ENCODE peak calls at places on chromosomes 7 and 10, in seven cellular contexts. L, O, Q, Y, N, U and X are unnamed samples.

GRCh38 chr10:6507311-6507710 is 72.8 kb downstream of the PRKCQ start:
- DNase-seq in L (no peak), O (peak), Q (no peak), Y (no peak), N (no peak), U (no peak), X (no peak)

GRCh38 chr7:15305002-15305600 is 256.7 kb downstream of the AGMO start:
- DNase-seq in L (peak), O (no peak), Q (peak), Y (peak), N (no peak), U (peak), X (no peak)

GRCh38 chr10:76357726-76358125 is 926.3 kb downstream of the LRMDA start:
- DNase-seq in L (no peak), O (no peak), Q (no peak), Y (no peak), N (no peak), U (no peak), X (no peak)

GRCh38 chr10:44465430-44466115 is 80.7 kb upstream of the CXCL12 start:
- DNase-seq in L (no peak), O (no peak), Q (no peak), Y (no peak), N (no peak), U (no peak), X (no peak)

GRCh38 chr10:69119896-69120295 is 4.1 kb upstream of the VPS26A start:
- DNase-seq in L (no peak), O (no peak), Q (no peak), Y (no peak), N (no peak), U (no peak), X (no peak)

GRCh38 chr7:156160811-156161210 is 348.5 kb upstream of the SHH start:
- DNase-seq in L (peak), O (no peak), Q (no peak), Y (peak), N (no peak), U (no peak), X (no peak)

GRCh38 chr10:119250641-119251314 is 43.4 kb downstream of the GRK5 start:
- DNase-seq in L (no peak), O (no peak), Q (peak), Y (peak), N (no peak), U (peak), X (no peak)

GRCh38 chr7:106071356-106071998 is 40.6 kb downstream of the SYPL1 start:
- DNase-seq in L (peak), O (peak), Q (no peak), Y (peak), N (peak), U (no peak), X (no peak)

GRCh38 chr7:55545496-55545895 is 26.8 kb downstream of the VOPP1 start:
- DNase-seq in L (no peak), O (no peak), Q (peak), Y (peak), N (no peak), U (peak), X (no peak)

GRCh38 chr7:152672626-152673025 is 3.3 kb downstream of the XRCC2 start:
- DNase-seq in L (no peak), O (no peak), Q (no peak), Y (no peak), N (no peak), U (no peak), X (no peak)

GRCh38 chr7:158550886-158551452 is 36.7 kb downstream of the PTPRN2 start:
- DNase-seq in L (no peak), O (no peak), Q (no peak), Y (no peak), N (no peak), U (no peak), X (no peak)

GRCh38 chr10:132004052-132004451 is 22.3 kb upstream of the BNIP3 start:
- DNase-seq in L (no peak), O (no peak), Q (no peak), Y (no peak), N (no peak), U (no peak), X (no peak)

GRCh38 chr10:131998845-131999681 is 17.3 kb upstream of the BNIP3 start:
- DNase-seq in L (no peak), O (no peak), Q (no peak), Y (no peak), N (no peak), U (no peak), X (no peak)

GRCh38 chr10:132002004-132002403 is 20.3 kb upstream of the BNIP3 start:
- DNase-seq in L (no peak), O (no peak), Q (no peak), Y (no peak), N (no peak), U (no peak), X (no peak)

GRCh38 chr10:132003286-132003924 is 21.7 kb upstream of the BNIP3 start:
- DNase-seq in L (no peak), O (no peak), Q (no peak), Y (no peak), N (no peak), U (no peak), X (no peak)

DNA sequence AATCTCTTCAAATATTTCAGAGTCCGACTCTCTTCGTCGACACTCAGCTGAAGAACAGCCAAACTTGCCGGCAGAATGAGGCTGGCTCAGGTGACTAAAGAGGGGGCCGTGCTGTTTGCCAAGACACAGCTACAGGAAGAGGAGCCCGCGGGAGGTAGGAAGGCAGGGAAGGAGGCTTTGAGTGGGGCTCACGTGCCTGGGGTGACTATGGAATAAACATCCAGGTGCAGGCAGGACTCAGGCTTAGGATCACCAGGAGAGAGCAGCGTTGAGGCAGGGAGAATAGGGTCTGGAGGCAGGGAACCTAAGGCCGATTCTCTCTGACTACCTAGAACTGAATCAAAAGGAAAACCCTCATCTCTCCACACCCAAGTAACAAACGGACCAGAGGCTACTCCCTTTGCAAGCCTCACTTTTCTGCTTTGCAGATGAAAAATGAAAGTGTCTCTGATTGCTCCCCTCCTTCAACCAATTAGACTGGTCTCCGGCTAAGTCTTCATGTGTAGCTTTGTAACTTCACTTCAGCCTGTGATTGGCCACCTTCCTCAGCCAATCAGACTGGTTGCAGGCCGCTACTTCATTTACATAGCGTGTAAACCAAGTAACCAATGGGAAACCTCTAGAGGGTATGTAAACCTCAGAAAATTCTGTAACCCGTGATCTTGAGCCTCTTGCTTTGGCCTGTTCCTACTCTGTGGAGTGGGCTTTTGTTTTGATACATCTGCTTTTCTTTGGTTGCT is 19.7 kb upstream of the BNIP3 start:
- DNase-seq in L (no peak), O (no peak), Q (peak), Y (peak), N (no peak), U (peak), X (no peak)
- TF ChIP-seq CTCF in L (no peak), O (no peak), Q (peak), Y (peak), N (no peak), U (no peak), X (no peak)

DNA sequence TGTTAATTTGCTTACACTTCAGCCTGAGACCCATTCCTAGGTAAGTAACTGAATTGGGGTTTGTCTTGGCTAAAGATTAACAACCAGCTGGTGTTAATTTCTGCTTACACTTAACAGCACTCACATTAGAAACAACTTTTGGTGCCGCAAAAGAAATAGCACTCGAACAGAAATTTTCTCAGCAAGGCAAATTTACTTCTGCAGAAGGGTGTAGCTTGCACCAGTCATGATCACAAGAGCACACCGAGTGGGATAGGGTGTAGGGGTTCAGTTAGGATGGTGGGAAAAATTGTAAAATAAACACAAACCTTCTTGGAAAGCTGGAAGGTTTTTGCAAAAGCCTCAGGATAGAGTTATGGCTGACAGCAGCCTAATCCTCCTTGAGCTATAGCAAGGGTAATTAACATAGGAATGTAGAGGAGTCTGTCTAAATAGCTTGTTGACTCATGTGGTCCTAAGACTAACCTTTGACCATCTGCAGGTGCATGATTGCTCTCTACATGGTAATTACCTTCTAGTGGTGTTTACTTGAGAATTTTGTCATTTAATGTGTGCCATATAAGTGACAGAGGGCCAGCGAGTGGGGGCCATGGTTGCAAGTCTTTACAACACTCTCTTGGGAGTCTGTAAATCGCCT is 67.8 kb upstream of the CDK13 start:
- DNase-seq in L (no peak), O (no peak), Q (no peak), Y (no peak), N (no peak), U (no peak), X (no peak)
- H3K4me3 ChIP-seq in L (no peak), O (no peak), Q (no peak), Y (no peak), N (no peak), U (no peak), X (no peak)

GRCh38 chr7:73738612-73739386 is at the start of gene ABHD11:
- DNase-seq in L (peak), O (peak), Q (peak), Y (peak), N (peak), U (peak), X (peak)
- TF ChIP-seq CTCF in L (no peak), O (no peak), Q (no peak), Y (no peak), N (no peak), U (no peak), X (no peak)

GRCh38 chr10:16187161-16187560 is 249.6 kb upstream of the PTER start:
- DNase-seq in L (no peak), O (no peak), Q (no peak), Y (no peak), N (no peak), U (no peak), X (no peak)

GRCh38 chr10:16186564-16186963 is 250.2 kb upstream of the PTER start:
- DNase-seq in L (no peak), O (no peak), Q (no peak), Y (no peak), N (no peak), U (no peak), X (no peak)

GRCh38 chr10:16184911-16185310 is 251.9 kb upstream of the PTER start:
- DNase-seq in L (no peak), O (no peak), Q (no peak), Y (no peak), N (no peak), U (no peak), X (no peak)

GRCh38 chr10:16182688-16183087 is 254.1 kb upstream of the PTER start:
- DNase-seq in L (no peak), O (no peak), Q (peak), Y (peak), N (no peak), U (no peak), X (no peak)

GRCh38 chr10:16183989-16184643 is 252.7 kb upstream of the PTER start:
- DNase-seq in L (no peak), O (no peak), Q (peak), Y (no peak), N (no peak), U (no peak), X (no peak)
- H3K4me3 ChIP-seq in L (no peak), O (no peak), Q (no peak), Y (no peak), N (no peak), U (no peak), X (no peak)

GRCh38 chr7:128837521-128837921 is 7.3 kb downstream of the FLNC start:
- DNase-seq in L (no peak), O (no peak), Q (no peak), Y (no peak), N (no peak), U (no peak), X (peak)

GRCh38 chr7:128833939-128834310 is 3.7 kb downstream of the FLNC start:
- DNase-seq in L (no peak), O (no peak), Q (peak), Y (no peak), N (no peak), U (no peak), X (no peak)

GRCh38 chr7:128835231-128835751 is 5.1 kb downstream of the FLNC start:
- DNase-seq in L (no peak), O (no peak), Q (no peak), Y (no peak), N (no peak), U (no peak), X (no peak)

GRCh38 chr7:128836729-128837348 is 6.6 kb downstream of the FLNC start:
- DNase-seq in L (no peak), O (no peak), Q (no peak), Y (no peak), N (no peak), U (no peak), X (no peak)

DNA sequence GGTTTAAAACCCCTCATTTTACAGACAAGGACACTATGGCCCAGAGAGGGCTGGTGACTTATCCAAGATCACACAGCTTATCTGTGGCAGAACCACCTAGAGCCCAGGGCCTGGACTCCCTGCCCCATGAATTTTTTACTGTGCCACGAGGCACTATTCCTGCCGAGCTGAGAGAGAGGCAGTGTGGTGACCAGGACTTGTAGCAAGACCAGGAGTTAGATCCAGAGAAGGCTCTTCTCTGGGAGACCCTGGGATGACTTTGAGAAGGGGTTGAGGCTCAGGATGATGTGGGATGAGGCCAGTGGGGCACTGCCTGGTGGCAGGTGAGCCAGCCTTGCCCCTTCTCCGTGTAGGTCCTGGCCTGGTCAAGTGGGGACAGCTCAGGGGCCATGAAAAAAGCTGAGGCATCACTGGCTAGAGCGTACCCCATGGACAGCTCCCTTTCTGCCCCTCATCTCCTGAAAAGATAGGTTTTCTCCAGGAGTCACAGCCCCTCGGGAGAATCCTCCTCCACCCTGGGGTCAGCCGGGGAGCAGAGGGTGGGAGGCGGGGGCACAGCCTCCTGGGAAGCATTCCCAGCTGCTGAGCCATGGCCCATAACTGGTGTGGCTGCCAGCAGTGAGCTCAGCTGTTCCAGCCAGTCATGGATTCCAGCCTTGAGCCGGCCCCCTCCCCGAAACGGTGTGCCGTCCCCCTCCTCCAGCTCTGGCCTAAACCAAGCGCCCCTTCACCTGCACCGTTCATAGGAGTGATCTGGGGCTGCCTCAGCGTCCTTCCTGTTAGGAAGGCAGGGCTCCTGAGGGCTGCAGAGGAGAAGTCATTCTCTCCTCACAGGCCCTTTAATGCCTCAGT is 5.8 kb downstream of the FLNC start:
- DNase-seq in L (no peak), O (no peak), Q (peak), Y (no peak), N (no peak), U (peak), X (peak)
- TF ChIP-seq CTCF in L (no peak), O (no peak), Q (no peak), Y (no peak), N (no peak), U (no peak), X (no peak)

GRCh38 chr10:24257588-24257987 is 48.6 kb downstream of the KIAA1217 start:
- DNase-seq in L (no peak), O (no peak), Q (no peak), Y (no peak), N (no peak), U (no peak), X (no peak)
- H3K4me3 ChIP-seq in L (no peak), O (no peak), Q (no peak), Y (no peak), N (no peak), U (no peak), X (no peak)

GRCh38 chr7:2525931-2526630 is 6.5 kb downstream of the LFNG start:
- DNase-seq in L (no peak), O (no peak), Q (no peak), Y (no peak), N (no peak), U (no peak), X (no peak)
- TF ChIP-seq CTCF in L (no peak), O (no peak), Q (no peak), Y (no peak), N (no peak), U (no peak), X (no peak)